ENCODE peak calls at places on chromosomes 2 and 18, in ten cellular contexts. T is fibroblast of the aortic adventitia, B is endodermal cell, Y is bronchial epithelial cell, A is choroid plexus epithelial cell, U is sigmoid colon, V is nephron progenitor cell, N is gastrocnemius medialis, I is colonic mucosa, S is RWPE1. L is an unnamed sample.
A peak's percentile ranks its signal among the peaks of the same experiment; 100 is the strongest.

GRCh38 chr2:120470041-120470716 is 124.2 kb downstream of the INHBB start:
- DNase-seq in V (no peak), U (peak; percentile 90), T (peak; percentile 95), B (peak; percentile 36), A (peak; percentile 93), Y (peak; percentile 89), I (peak; percentile 53), N (peak; percentile 95), S (peak; percentile 81), L (no peak)

GRCh38 chr2:858646-859045 is 92.0 kb upstream of the SNTG2 start:
- DNase-seq in I (no peak), A (no peak), U (no peak), N (no peak), B (no peak), V (no peak), S (no peak), T (no peak), Y (no peak), L (no peak)

GRCh38 chr2:32986480-32986879 is 39.7 kb downstream of the LTBP1 start:
- DNase-seq in U (no peak), A (no peak), T (no peak), Y (no peak), N (no peak), S (no peak), I (no peak), V (no peak), B (no peak), L (no peak)

GRCh38 chr2:32632089-32632488 is 4.2 kb downstream of the TTC27 start:
- DNase-seq in Y (peak; percentile 30), U (no peak), I (no peak), B (no peak), A (peak; percentile 56), T (peak; percentile 21), V (no peak), N (no peak), S (peak; percentile 21), L (no peak)

GRCh38 chr2:226796012-226796839 is 3.4 kb downstream of the IRS1 start:
- DNase-seq in I (no peak), B (no peak), U (peak; percentile 69), S (no peak), A (peak; percentile 17), T (no peak), V (no peak), N (no peak), Y (no peak), L (peak; percentile 14)

GRCh38 chr2:186595219-186595618 is 5.4 kb downstream of the ITGAV start:
- DNase-seq in S (no peak), I (no peak), U (no peak), N (no peak), B (no peak), A (peak; percentile 72), V (no peak), Y (no peak), T (peak; percentile 66), L (no peak)

GRCh38 chr18:22980394-22980793 is 47.3 kb downstream of the RBBP8 start:
- DNase-seq in B (no peak), A (no peak), V (no peak), U (no peak), S (no peak), Y (no peak), I (no peak), T (no peak), N (no peak), L (no peak)

GRCh38 chr18:22417496-22418188 is at the start of gene CTAGE1:
- DNase-seq in A (peak; percentile 36), T (no peak), U (no peak), Y (no peak), B (peak; percentile 90), I (no peak), V (no peak), S (no peak), N (no peak), L (no peak)

GRCh38 chr2:127453392-127454171 is 35.4 kb downstream of the PROC start:
- DNase-seq in T (peak; percentile 8), B (peak; percentile 76), N (no peak), I (no peak), V (no peak), S (no peak), U (no peak), A (peak; percentile 25), Y (no peak), L (no peak)

DNA sequence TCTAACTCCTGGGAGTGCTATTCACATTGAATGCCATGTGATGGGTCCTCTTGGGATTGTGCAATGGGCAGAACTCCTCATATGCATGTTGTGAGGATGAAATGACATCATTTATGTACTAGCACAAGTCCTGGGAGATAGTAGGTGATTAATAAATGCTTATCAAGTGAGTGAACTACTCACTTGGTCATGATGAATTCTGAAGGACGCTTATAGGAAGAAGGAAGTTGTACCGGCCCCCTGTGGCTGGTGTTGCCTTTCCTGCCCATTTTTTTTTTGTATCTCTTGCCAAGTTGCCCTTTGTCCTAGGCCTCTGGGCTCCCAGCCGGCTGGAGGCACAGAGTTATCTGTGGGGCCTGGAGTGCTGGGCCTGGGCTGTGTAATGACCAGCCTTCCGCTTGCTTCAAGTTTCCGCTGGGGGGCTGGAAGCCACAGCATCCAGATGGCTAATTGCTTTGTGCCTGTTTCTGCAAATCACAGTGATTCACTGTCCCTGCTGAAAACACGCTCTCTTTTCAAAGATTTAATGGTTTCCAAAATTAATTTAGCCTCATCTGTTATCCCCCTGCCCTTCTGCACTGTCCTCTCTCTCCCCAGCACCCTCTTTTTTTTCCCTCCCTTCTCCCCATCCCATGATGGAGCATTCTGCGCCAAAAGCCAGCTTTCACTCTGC is 33.7 kb upstream of the MRPL33 start:
- DNase-seq in N (no peak), A (peak; percentile 93), I (no peak), B (no peak), T (peak; percentile 84), U (no peak), S (no peak), V (no peak), Y (peak; percentile 98), L (no peak)
- TF ChIP-seq CTCF in N (no peak), A (peak; percentile 13), I (no peak), B (no peak), T (no peak), U (no peak), S (no peak), V (no peak), Y (no peak), L (no peak)

GRCh38 chr2:237217995-237218621 is 132.4 kb downstream of the COPS8 start:
- DNase-seq in U (no peak), B (peak; percentile 90), S (no peak), V (no peak), N (no peak), I (no peak), Y (no peak), A (peak; percentile 81), T (no peak), L (no peak)

GRCh38 chr2:237213325-237214040 is 127.8 kb downstream of the COPS8 start:
- DNase-seq in Y (peak; percentile 32), V (peak; percentile 28), N (peak; percentile 40), U (peak; percentile 90), I (no peak), S (no peak), B (peak; percentile 68), T (peak; percentile 90), A (peak; percentile 94), L (no peak)

GRCh38 chr2:237218756-237219155 is 133.1 kb downstream of the COPS8 start:
- DNase-seq in V (no peak), I (no peak), N (no peak), A (peak; percentile 43), Y (no peak), U (no peak), T (peak; percentile 68), B (no peak), S (no peak), L (no peak)

GRCh38 chr2:237214281-237214680 is 128.6 kb downstream of the COPS8 start:
- DNase-seq in V (no peak), N (no peak), T (no peak), I (no peak), Y (no peak), B (no peak), U (no peak), A (peak; percentile 42), S (no peak), L (no peak)

GRCh38 chr2:237214963-237215362 is 129.3 kb downstream of the COPS8 start:
- DNase-seq in N (no peak), A (no peak), S (no peak), T (no peak), U (no peak), V (no peak), I (no peak), B (no peak), Y (no peak), L (no peak)
- TF ChIP-seq CTCF in N (no peak), A (no peak), S (no peak), T (no peak), U (no peak), V (no peak), I (no peak), B (no peak), Y (no peak), L (no peak)

GRCh38 chr2:111219734-111220505 is 99.2 kb downstream of the BCL2L11 start:
- DNase-seq in N (no peak), T (no peak), V (no peak), B (no peak), S (no peak), Y (no peak), I (no peak), U (no peak), A (peak; percentile 36), L (no peak)

GRCh38 chr2:111222204-111222866 is 101.6 kb downstream of the BCL2L11 start:
- DNase-seq in T (no peak), Y (no peak), S (no peak), B (no peak), N (no peak), V (no peak), U (no peak), I (no peak), A (no peak), L (no peak)

GRCh38 chr2:111221701-111222100 is 101.0 kb downstream of the BCL2L11 start:
- DNase-seq in V (no peak), U (no peak), I (no peak), A (no peak), N (no peak), T (no peak), Y (no peak), B (no peak), S (no peak), L (no peak)

GRCh38 chr2:111216811-111217652 is 96.3 kb downstream of the BCL2L11 start:
- DNase-seq in T (no peak), S (no peak), A (no peak), Y (no peak), N (no peak), I (no peak), B (peak; percentile 15), V (no peak), U (no peak), L (no peak)

DNA sequence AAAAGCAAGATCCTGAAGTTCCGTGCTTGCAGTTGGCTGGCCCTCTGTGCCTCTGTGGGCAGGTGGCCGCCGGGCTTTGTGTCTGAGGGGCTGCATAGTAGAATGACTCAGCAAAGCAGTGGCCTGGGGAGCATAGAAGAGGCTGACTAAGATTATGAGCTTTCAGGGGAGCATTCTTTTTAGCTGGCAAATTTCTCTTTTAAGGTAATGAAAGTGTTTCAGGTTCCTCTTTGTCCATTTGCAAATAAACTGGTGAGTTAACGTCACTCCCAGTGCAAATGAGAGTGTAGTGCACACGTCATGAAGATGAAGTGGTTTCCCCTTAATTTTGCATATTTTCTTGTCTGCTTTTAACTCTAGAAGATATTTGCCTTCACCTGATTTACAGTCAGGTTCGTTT is 98.6 kb downstream of the BCL2L11 start:
- DNase-seq in B (peak; percentile 73), A (no peak), I (no peak), Y (no peak), U (no peak), N (no peak), T (no peak), S (no peak), V (peak; percentile 20), L (peak; percentile 62)
- TF ChIP-seq CTCF in B (no peak), A (no peak), I (no peak), Y (no peak), U (no peak), N (no peak), T (no peak), S (no peak), V (no peak), L (no peak)

GRCh38 chr2:164655750-164656149 is 34.5 kb upstream of the GRB14 start:
- DNase-seq in I (no peak), T (peak; percentile 56), Y (no peak), V (no peak), A (peak; percentile 30), S (no peak), U (no peak), B (no peak), N (no peak), L (no peak)
- TF ChIP-seq CTCF in I (no peak), T (peak; percentile 2), Y (no peak), V (no peak), A (peak; percentile 14), S (no peak), U (no peak), B (no peak), N (no peak), L (no peak)